ENCODE peak calls at places on chromosomes 2 and 18, in four cellular contexts. J, E, P and Z are unnamed samples.

GRCh38 chr18:68960355-68960754 is 162.5 kb downstream of the CCDC102B start:
- DNase-seq in P (no peak), E (no peak), J (no peak), Z (no peak)

GRCh38 chr2:95042472-95043271 is 17.2 kb downstream of the MAL start:
- DNase-seq in E (no peak), P (no peak), J (no peak), Z (no peak)

GRCh38 chr18:7822435-7823425 is 255.6 kb downstream of the PTPRM start:
- DNase-seq in J (no peak), P (no peak), E (no peak), Z (no peak)

GRCh38 chr2:232415736-232416520 is 9.3 kb downstream of the ALPG start:
- DNase-seq in P (no peak), J (no peak), E (peak; percentile 8), Z (no peak)

GRCh38 chr2:239169311-239170048 is 231.3 kb downstream of the HDAC4 start:
- DNase-seq in J (no peak), P (no peak), E (no peak), Z (no peak)

GRCh38 chr18:41767960-41768359 is 187.1 kb upstream of the PIK3C3 start:
- DNase-seq in P (no peak), J (no peak), E (peak; percentile 16), Z (peak; percentile 10)

GRCh38 chr2:178263159-178263860 is 69.0 kb downstream of the OSBPL6 start:
- DNase-seq in P (no peak), J (no peak), E (no peak), Z (no peak)

GRCh38 chr2:209334188-209335017 is 89.4 kb upstream of the MAP2 start:
- DNase-seq in E (peak; percentile 56), P (no peak), J (peak; percentile 9), Z (peak; percentile 57)

GRCh38 chr2:1744446-1745170 is at the start of gene PXDN:
- DNase-seq in E (peak; percentile 97), P (no peak), J (no peak), Z (peak; percentile 67)

GRCh38 chr18:57574866-57575265 is 11.6 kb downstream of the FECH start:
- DNase-seq in E (no peak), J (no peak), P (no peak), Z (no peak)

GRCh38 chr2:72757177-72757775 is 68.6 kb downstream of the EXOC6B start:
- DNase-seq in P (no peak), J (peak; percentile 19), E (peak; percentile 45), Z (no peak)

GRCh38 chr2:164522561-164522981 is 98.7 kb downstream of the GRB14 start:
- DNase-seq in E (no peak), P (no peak), J (no peak), Z (no peak)

GRCh38 chr2:233026211-233026813 is 6.2 kb upstream of the NEU2 start:
- DNase-seq in E (no peak), P (no peak), J (no peak), Z (no peak)

GRCh38 chr2:170932166-170932565 is 3.1 kb downstream of the GORASP2 start:
- DNase-seq in P (no peak), E (no peak), J (no peak), Z (no peak)

GRCh38 chr2:58427572-58428285 is 186.6 kb upstream of the FANCL start:
- DNase-seq in P (no peak), E (peak; percentile 51), J (no peak), Z (peak; percentile 56)

GRCh38 chr2:61145990-61146389 is 16.0 kb upstream of the C2orf74 start:
- DNase-seq in P (no peak), J (no peak), E (no peak), Z (no peak)

GRCh38 chr18:35417223-35417622 is 40.1 kb upstream of the ZNF396 start:
- DNase-seq in E (no peak), P (no peak), J (no peak), Z (no peak)

GRCh38 chr2:43225788-43226557 is 433 bp downstream of the ZFP36L2 start:
- DNase-seq in E (peak; percentile 89), J (peak; percentile 70), P (no peak), Z (no peak)

GRCh38 chr2:88669371-88670214 is 21.9 kb upstream of the RPIA start:
- DNase-seq in J (peak; percentile 48), E (peak; percentile 53), P (peak; percentile 32), Z (peak; percentile 29)

GRCh38 chr2:20614201-20615045 is 36.5 kb downstream of the HS1BP3 start:
- DNase-seq in P (no peak), E (no peak), J (no peak), Z (no peak)

GRCh38 chr2:34652636-34653035 is 1053.5 kb upstream of the FAM98A start:
- DNase-seq in P (no peak), E (no peak), J (no peak), Z (no peak)

GRCh38 chr18:26436176-26437031 is 111.9 kb downstream of the KCTD1 start:
- DNase-seq in E (no peak), P (no peak), J (no peak), Z (no peak)

GRCh38 chr2:10655841-10656225 is 33.9 kb downstream of the NOL10 start:
- DNase-seq in J (no peak), P (no peak), E (no peak), Z (no peak)

GRCh38 chr2:73212448-73213176 is 1.4 kb upstream of the SMYD5 start:
- DNase-seq in E (peak; percentile 89), P (no peak), J (peak; percentile 82), Z (peak; percentile 86)

GRCh38 chr2:137888845-137889244 is 75.4 kb upstream of the HNMT start:
- DNase-seq in P (no peak), E (peak; percentile 25), J (peak; percentile 21), Z (peak; percentile 71)

GRCh38 chr2:189783451-189783926 is 650 bp downstream of the ORMDL1 start:
- DNase-seq in P (peak; percentile 20), E (peak; percentile 40), J (peak; percentile 9), Z (no peak)

GRCh38 chr18:58721586-58722160 is 50.4 kb downstream of the MALT1 start:
- DNase-seq in P (no peak), E (no peak), J (no peak), Z (no peak)

GRCh38 chr2:189347540-189347939 is 93.7 kb upstream of the WDR75 start:
- DNase-seq in J (peak; percentile 65), P (peak; percentile 11), E (no peak), Z (no peak)

GRCh38 chr2:219246559-219246958 is 1.3 kb downstream of the STK16 start:
- DNase-seq in E (no peak), J (no peak), P (no peak), Z (no peak)

GRCh38 chr18:22424564-22424963 is 6.8 kb upstream of the CTAGE1 start:
- DNase-seq in J (no peak), P (no peak), E (no peak), Z (no peak)

GRCh38 chr18:36099311-36099710 is 29.8 kb downstream of the SLC39A6 start:
- DNase-seq in E (peak; percentile 34), P (no peak), J (no peak), Z (no peak)

GRCh38 chr18:12014976-12015696 is 33.8 kb downstream of the IMPA2 start:
- DNase-seq in E (no peak), J (no peak), P (no peak), Z (no peak)

GRCh38 chr2:25421746-25422431 is 80.2 kb upstream of the DNMT3A start:
- DNase-seq in E (no peak), J (no peak), P (no peak), Z (no peak)

GRCh38 chr2:235500761-235501662 is 7.2 kb downstream of the AGAP1 start:
- DNase-seq in E (no peak), P (no peak), J (peak; percentile 58), Z (no peak)

GRCh38 chr2:98479959-98480524 is 35.4 kb downstream of the INPP4A start:
- DNase-seq in E (peak; percentile 83), J (no peak), P (no peak), Z (no peak)

GRCh38 chr2:235460548-235461047 is 33.2 kb upstream of the AGAP1 start:
- DNase-seq in E (no peak), J (peak; percentile 92), P (no peak), Z (no peak)

GRCh38 chr2:96549967-96550786 is 13.6 kb downstream of the ARID5A start:
- DNase-seq in J (peak; percentile 79), E (peak; percentile 22), P (no peak), Z (peak; percentile 90)

DNA sequence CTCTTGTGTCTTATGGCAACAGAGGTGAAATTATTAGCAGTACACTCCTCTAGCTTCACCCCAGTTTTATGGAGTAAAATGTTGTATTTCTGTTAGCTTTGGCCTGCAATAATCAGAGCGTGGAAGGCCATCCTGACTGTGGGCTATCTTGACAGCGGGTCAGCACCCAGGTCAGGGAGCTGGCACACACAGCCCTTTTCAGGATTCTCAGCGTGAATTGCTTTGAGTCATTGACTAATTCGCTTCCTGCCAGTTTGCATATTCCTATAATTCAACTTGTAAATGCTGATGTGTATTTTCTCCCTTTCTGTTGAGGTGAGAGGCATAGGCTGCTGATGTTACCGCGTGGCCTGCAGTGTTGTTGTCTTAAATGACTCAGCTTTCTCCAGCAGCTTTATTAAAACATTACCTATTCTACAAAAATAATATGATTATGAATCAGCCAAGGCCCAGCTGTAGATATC is 109.6 kb upstream of the EML6 start:
- DNase-seq in J (no peak), P (no peak), E (no peak), Z (no peak)
- TF ChIP-seq USF1 in J (no peak), P (no peak), E (no peak), Z (no peak)

DNA sequence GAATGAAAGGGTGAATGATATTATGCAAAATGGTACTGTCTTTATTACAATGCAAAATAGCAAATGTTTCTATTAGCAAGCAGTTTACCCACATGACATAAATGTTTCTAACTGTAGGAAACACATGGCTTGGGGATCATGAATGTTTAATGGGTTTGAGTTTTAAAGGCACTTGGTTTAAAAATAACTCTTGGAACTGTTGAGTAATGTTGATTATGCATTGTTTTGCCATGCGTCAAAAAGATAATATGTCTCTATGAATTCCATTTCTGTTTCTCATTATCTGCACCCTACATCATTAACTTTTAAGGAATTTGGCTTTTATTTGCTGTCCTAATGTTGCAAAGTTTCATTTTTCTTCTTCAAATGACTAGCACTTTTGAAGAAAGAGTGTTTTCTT is 1355.5 kb downstream of the SUCLG1 start:
- DNase-seq in P (no peak), J (no peak), E (no peak), Z (no peak)
- TF ChIP-seq USF1 in P (no peak), J (no peak), E (no peak), Z (no peak)

GRCh38 chr2:217978536-217979150 is 24.2 kb downstream of the TNS1 start:
- DNase-seq in J (no peak), P (no peak), E (no peak), Z (peak; percentile 80)
- TF ChIP-seq USF1 in J (no peak), P (no peak), E (no peak), Z (no peak)

DNA sequence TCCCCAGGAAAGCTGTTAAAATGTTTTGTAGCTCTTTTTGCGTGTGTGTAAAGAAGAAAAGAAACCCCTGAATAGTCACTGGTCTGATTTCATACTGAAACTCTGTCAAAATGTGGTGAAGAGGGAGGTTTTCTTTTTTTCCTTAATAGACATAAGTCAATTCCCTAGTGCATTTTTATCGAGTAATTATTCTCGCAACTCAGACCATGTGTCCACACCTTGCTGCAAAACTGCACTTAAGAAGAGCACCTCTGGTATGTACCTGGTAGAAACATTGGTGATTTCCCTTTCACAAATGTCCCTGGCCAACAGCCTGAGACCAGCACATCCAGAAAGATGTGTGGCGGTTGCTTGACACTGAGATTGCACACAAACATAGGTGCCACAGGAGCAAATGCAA is 159.9 kb downstream of the ZNF521 start:
- DNase-seq in J (no peak), P (peak; percentile 16), E (no peak), Z (no peak)
- TF ChIP-seq USF1 in J (no peak), P (no peak), E (no peak), Z (no peak)